ENCODE peak calls at places on chromosome 7, in six cellular contexts. V is cardiac muscle cell; P is tibial artery; E is CD8-positive, alpha-beta T cell; H is IMR-90; I is heart left ventricle. N is an unnamed sample. For H3K4me1, the result is how much of the 10 kb centered on the place peaks cover.

GRCh38 chr7:47350425-47350824 is 231.5 kb downstream of the TNS3 start:
- DNase-seq in V (no peak), P (no peak), E (no peak), H (no peak), I (no peak), N (no peak)

GRCh38 chr7:131574741-131575140 is 18.3 kb upstream of the PODXL start:
- DNase-seq in V (no peak), P (no peak), E (no peak), H (no peak), I (no peak), N (no peak)

GRCh38 chr7:66452165-66452564 is 176.5 kb upstream of the KCTD7 start:
- DNase-seq in V (no peak), P (no peak), E (no peak), H (peak), I (no peak), N (no peak)

GRCh38 chr7:83655951-83656556 is 7.1 kb upstream of the SEMA3E start:
- DNase-seq in V (peak), P (no peak), E (no peak), H (peak), I (no peak), N (no peak)

GRCh38 chr7:1956141-1956540 is 276.6 kb downstream of the MAD1L1 start:
- DNase-seq in V (no peak), P (no peak), E (no peak), H (no peak), I (peak), N (no peak)

GRCh38 chr7:46150721-46151120 is 229.6 kb upstream of the IGFBP3 start:
- DNase-seq in V (no peak), P (no peak), E (no peak), H (no peak), I (no peak), N (no peak)

GRCh38 chr7:13144622-13145021 is 457.2 kb downstream of the ARL4A start:
- DNase-seq in V (peak), P (no peak), E (no peak), H (peak), I (peak), N (no peak)

GRCh38 chr7:112202819-112203218 is 3.4 kb downstream of the DOCK4 start:
- DNase-seq in V (peak), P (no peak), E (no peak), H (no peak), I (peak), N (no peak)

GRCh38 chr7:95684037-95684436 is 87.7 kb upstream of the PDK4 start:
- DNase-seq in V (peak), P (no peak), E (no peak), H (peak), I (no peak), N (no peak)

GRCh38 chr7:70637726-70638125 is 494.2 kb upstream of the GALNT17 start:
- DNase-seq in V (no peak), P (no peak), E (no peak), H (no peak), I (no peak), N (no peak)

GRCh38 chr7:44259547-44260457 is 59.0 kb downstream of the YKT6 start:
- DNase-seq in V (peak), P (peak), E (no peak), H (peak), I (peak), N (peak)

GRCh38 chr7:80900583-80901576 is 18.0 kb downstream of the SEMA3C start:
- DNase-seq in V (peak), P (no peak), E (no peak), H (peak), I (no peak), N (no peak)

GRCh38 chr7:131537581-131537980 is 18.8 kb downstream of the PODXL start:
- DNase-seq in V (no peak), P (no peak), E (no peak), H (no peak), I (no peak), N (no peak)

GRCh38 chr7:152137476-152138025 is 112.1 kb downstream of the GALNT11 start:
- DNase-seq in V (peak), P (no peak), E (no peak), H (peak), I (no peak), N (no peak)

GRCh38 chr7:81600608-81601007 is 169.2 kb downstream of the HGF start:
- DNase-seq in V (peak), P (no peak), E (no peak), H (peak), I (no peak), N (no peak)

GRCh38 chr7:77802557-77803410 is 4.2 kb downstream of the PHTF2 start:
- DNase-seq in V (peak), P (no peak), E (no peak), H (no peak), I (no peak), N (no peak)

GRCh38 chr7:87354749-87355148 is 9.3 kb downstream of the CROT start:
- DNase-seq in V (no peak), P (no peak), E (no peak), H (peak), I (no peak), N (no peak)

GRCh38 chr7:11341285-11341944 is 367.7 kb downstream of the PHF14 start:
- DNase-seq in V (peak), P (no peak), E (no peak), H (no peak), I (no peak), N (no peak)

GRCh38 chr7:67462781-67463191 is 466.2 kb downstream of the TYW1 start:
- DNase-seq in V (peak), P (no peak), E (no peak), H (no peak), I (peak), N (peak)

GRCh38 chr7:12783421-12783820 is 96.0 kb downstream of the ARL4A start:
- DNase-seq in V (peak), P (no peak), E (no peak), H (no peak), I (no peak), N (no peak)

GRCh38 chr7:47483604-47484273 is 98.2 kb downstream of the TNS3 start:
- DNase-seq in V (peak), P (no peak), E (no peak), H (peak), I (no peak), N (no peak)

GRCh38 chr7:134255814-134256213 is 60.9 kb downstream of the SLC35B4 start:
- DNase-seq in V (no peak), P (no peak), E (no peak), H (no peak), I (no peak), N (no peak)

GRCh38 chr7:151626422-151627115 is 106.9 kb upstream of the RHEB start:
- DNase-seq in V (peak), P (no peak), E (peak), H (no peak), I (peak), N (peak)

GRCh38 chr7:151312831-151313809 is 28.5 kb upstream of the NUB1 start:
- DNase-seq in V (no peak), P (no peak), E (no peak), H (no peak), I (no peak), N (no peak)

GRCh38 chr7:89511900-89512299 is 642.4 kb upstream of the STEAP1 start:
- DNase-seq in V (no peak), P (no peak), E (no peak), H (no peak), I (no peak), N (no peak)

GRCh38 chr7:148191391-148192076 is 399.0 kb upstream of the C7orf33 start:
- DNase-seq in V (peak), P (no peak), E (no peak), H (no peak), I (no peak), N (no peak)

GRCh38 chr7:107672183-107672582 is 11.6 kb downstream of the SLC26A4 start:
- DNase-seq in V (no peak), P (no peak), E (no peak), H (no peak), I (no peak), N (no peak)

GRCh38 chr7:130366561-130366960 is 13.7 kb upstream of the CPA1 start:
- DNase-seq in V (no peak), P (peak), E (no peak), H (peak), I (no peak), N (no peak)

GRCh38 chr7:51949726-51950644 is 633.4 kb upstream of the COBL start:
- DNase-seq in V (no peak), P (no peak), E (no peak), H (no peak), I (no peak), N (no peak)

GRCh38 chr7:105268056-105268455 is 120.7 kb downstream of the SRPK2 start:
- DNase-seq in V (peak), P (no peak), E (no peak), H (peak), I (no peak), N (no peak)

GRCh38 chr7:46454796-46455195 is 533.7 kb upstream of the IGFBP3 start:
- DNase-seq in V (peak), P (no peak), E (no peak), H (peak), I (no peak), N (no peak)

GRCh38 chr7:22702516-22702915 is 24.5 kb upstream of the IL6 start:
- DNase-seq in V (no peak), P (no peak), E (no peak), H (peak), I (no peak), N (no peak)
- H3K4me1 ChIP-seq in V (under half), P (under half), E (under half), H (under half), I (under half), N (under half)

DNA sequence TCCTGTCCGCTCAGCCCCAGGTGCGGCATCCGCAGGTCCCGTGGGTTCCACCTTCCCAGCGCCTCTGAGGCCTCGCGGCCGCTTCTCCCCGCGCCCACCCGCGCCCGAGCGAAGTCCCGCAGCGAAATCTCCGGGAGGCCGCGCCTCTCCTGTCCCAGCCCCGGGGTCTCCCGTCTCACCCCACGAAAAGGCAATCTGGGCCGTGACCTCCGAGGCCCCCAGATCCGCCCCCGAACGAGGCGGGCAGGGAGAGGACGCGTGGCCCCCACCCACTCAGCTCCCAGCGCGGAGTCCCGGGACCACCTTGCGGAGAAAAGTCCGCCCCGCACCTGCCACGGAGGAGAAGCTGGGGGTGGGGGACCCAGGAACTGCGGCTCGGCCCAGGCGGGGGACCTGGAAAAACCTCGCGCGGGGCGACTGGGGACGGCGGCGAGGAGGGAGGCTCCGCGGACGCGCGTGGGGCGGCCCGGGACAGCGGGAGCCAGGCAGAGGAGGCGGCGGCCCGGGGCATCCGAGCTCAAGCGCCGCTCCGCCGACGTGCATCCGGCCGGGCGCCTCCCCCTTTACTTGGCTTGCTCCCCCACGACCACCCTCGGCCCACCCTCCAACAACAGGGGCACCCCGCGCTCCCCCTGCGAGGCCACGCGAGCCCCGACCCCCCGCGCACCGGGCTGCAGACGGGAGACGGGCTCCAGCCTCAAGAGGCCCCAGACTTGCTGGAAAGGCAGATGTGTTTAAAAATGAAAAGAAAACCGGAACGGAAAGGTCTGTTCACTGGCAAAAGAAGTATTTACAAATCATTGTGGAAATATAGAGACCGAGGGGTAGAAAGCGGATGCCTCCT is 33.0 kb upstream of the RNF32 start:
- DNase-seq in V (peak), P (no peak), E (no peak), H (peak), I (no peak), N (no peak)
- H3K4me3 ChIP-seq in V (no peak), P (peak), E (peak), H (peak), I (peak), N (peak)

GRCh38 chr7:41691286-41691966 is 11.5 kb downstream of the INHBA start:
- DNase-seq in V (no peak), P (no peak), E (no peak), H (peak), I (no peak), N (no peak)
- H3K4me1 ChIP-seq in V (under half), P (under half), E (under half), H (under half), I (under half), N (under half)

GRCh38 chr7:30913821-30914515 is 2.3 kb downstream of the AQP1 start:
- DNase-seq in V (no peak), P (no peak), E (no peak), H (no peak), I (no peak), N (no peak)

GRCh38 chr7:30912454-30912985 is 867 bp downstream of the AQP1 start:
- DNase-seq in V (no peak), P (peak), E (no peak), H (no peak), I (no peak), N (peak)

GRCh38 chr7:30912021-30912420 is 368 bp downstream of the AQP1 start:
- DNase-seq in V (no peak), P (no peak), E (no peak), H (no peak), I (no peak), N (peak)

GRCh38 chr7:30911561-30911969 is at the start of gene AQP1:
- DNase-seq in V (peak), P (peak), E (no peak), H (no peak), I (peak), N (no peak)

DNA sequence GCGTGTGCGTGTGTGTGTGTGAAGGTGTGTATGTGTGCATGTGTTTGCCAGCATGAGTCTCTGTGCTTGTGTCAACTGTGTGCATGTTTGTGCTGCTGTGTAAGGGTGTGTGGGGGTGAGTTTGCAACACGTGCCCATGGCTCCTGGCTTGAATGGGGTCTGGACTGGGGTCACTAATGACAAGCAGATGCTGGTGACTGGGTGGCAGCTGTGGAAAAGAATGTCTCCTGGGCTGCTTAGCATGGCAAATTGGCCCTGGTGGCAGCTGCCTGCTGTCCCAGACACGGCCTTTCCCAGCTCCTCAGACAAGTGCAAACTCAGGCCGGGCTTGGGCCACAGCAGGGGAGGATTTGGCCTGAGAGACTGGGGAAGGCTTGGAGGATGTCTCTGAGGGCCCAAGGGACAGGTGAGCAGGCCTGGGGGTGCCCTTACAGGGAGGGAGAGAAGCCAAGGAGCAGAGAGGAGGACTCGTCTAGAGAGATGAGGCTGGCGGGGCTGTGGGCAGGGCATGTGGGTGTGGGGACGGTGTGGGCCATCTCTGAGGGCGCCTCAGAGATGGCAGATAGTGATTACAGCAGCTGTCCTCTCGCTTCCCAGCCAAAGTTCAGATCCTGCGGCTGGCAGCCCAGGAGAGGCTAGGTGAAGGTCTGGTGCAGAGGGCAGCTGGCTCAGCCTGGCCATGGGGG is 1.5 kb downstream of the AQP1 start:
- DNase-seq in V (no peak), P (no peak), E (no peak), H (no peak), I (no peak), N (no peak)
- H3K4me3 ChIP-seq in V (no peak), P (peak), E (no peak), H (no peak), I (peak), N (peak)

GRCh38 chr7:20214787-20215669 is 2.2 kb downstream of the MACC1 start:
- DNase-seq in V (no peak), P (no peak), E (no peak), H (no peak), I (no peak), N (peak)
- H3K4me1 ChIP-seq in V (under half), P (under half), E (under half), H (under half), I (under half), N (under half)

GRCh38 chr7:116227678-116228239 is 17.4 kb downstream of the TES start:
- DNase-seq in V (peak), P (no peak), E (no peak), H (peak), I (no peak), N (no peak)
- H3K4me3 ChIP-seq in V (no peak), P (no peak), E (no peak), H (no peak), I (no peak), N (no peak)

DNA sequence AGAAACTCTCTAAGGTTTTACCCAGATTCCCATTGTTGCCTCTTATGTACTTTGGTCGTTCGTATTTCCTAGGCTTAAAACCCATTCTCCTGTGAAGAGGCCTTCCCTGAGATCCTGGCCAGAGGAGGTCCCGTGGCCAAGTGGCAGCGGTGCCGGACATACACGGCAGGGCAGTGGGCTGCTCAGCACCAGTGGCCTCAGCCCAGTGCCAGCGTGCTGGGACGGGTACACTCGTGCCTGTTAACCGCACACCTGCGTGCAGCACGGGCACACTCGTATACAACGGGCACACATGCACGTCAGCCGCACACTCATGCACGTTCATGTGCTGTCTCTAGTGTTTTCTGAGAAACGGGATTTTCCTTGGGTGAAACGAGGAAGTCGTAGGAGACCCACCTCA is 40.2 kb downstream of the FOXK1 start:
- DNase-seq in V (no peak), P (no peak), E (no peak), H (no peak), I (no peak), N (peak)
- H3K4me1 ChIP-seq in V (under half), P (under half), E (under half), H (under half), I (half or more), N (under half)